ENCODE peak calls at places on chromosomes 1 and 21, in ten cellular contexts. B is ovary; J is stimulated activated CD8-positive, alpha-beta memory T cell treated with anti-CD3 and anti-CD28 coated beads, Interleukin-7, amount 100 ng/mL, for 1 hour; N is activated CD8-positive, alpha-beta memory T cell treated with anti-CD3 and anti-CD28 coated beads for 24 hours; T is central memory CD8-positive, alpha-beta T cell; C is DMS153; K is vagina; M is glutamatergic neuron; W is stimulated activated CD4-positive, alpha-beta T cell treated with anti-CD3 and anti-CD28 coated beads, Interleukin-4, amount 100 ng/mL, for 24 hours; L is activated CD4-positive, alpha-beta T cell treated with anti-CD3 and anti-CD28 coated beads, Interleukin-2, amount 50 U/mL, for 1 hour. D is an unnamed sample.
A peak's percentile ranks its signal among the peaks of the same experiment; 100 is the strongest.

GRCh38 chr1:175383239-175383638 is 190.7 kb upstream of the KIAA0040 start:
- DNase-seq in T (no peak), W (no peak), B (no peak), N (no peak), C (no peak), L (no peak), J (no peak), K (no peak), M (no peak), D (no peak)

GRCh38 chr1:156517746-156518145 is 17.2 kb upstream of the MEF2D start:
- DNase-seq in W (no peak), K (no peak), L (no peak), B (no peak), M (no peak), J (no peak), T (no peak), C (no peak), N (no peak), D (no peak)

GRCh38 chr1:3652538-3653285 is 396 bp downstream of the TP73 start:
- DNase-seq in M (peak; percentile 60), W (no peak), K (no peak), N (peak; percentile 64), T (no peak), C (no peak), J (no peak), L (no peak), B (no peak), D (no peak)

GRCh38 chr1:185646202-185646683 is 87.9 kb upstream of the HMCN1 start:
- DNase-seq in K (no peak), N (no peak), L (no peak), T (no peak), B (no peak), J (no peak), M (no peak), W (no peak), C (peak; percentile 90), D (peak; percentile 99)

GRCh38 chr1:27366411-27367159 is at the start of gene MAP3K6:
- DNase-seq in T (no peak), K (no peak), J (no peak), M (peak; percentile 73), W (peak; percentile 45), B (peak; percentile 84), N (peak; percentile 71), L (peak; percentile 17), C (peak; percentile 79), D (peak; percentile 23)

GRCh38 chr1:162145280-162145965 is 75.9 kb downstream of the NOS1AP start:
- DNase-seq in K (no peak), C (no peak), T (no peak), N (no peak), W (no peak), B (no peak), L (no peak), M (no peak), J (no peak), D (peak; percentile 62)

GRCh38 chr1:207805841-207806421 is 54.1 kb downstream of the CD46 start:
- DNase-seq in J (no peak), C (no peak), M (no peak), K (no peak), B (peak; percentile 51), N (no peak), L (no peak), T (no peak), W (no peak), D (peak; percentile 64)

GRCh38 chr1:7922301-7922700 is 18.3 kb downstream of the TNFRSF9 start:
- DNase-seq in C (no peak), B (no peak), L (no peak), W (no peak), J (no peak), T (no peak), K (no peak), M (no peak), N (no peak), D (peak; percentile 29)

GRCh38 chr1:92934395-92935378 is 26.6 kb downstream of the DIPK1A start:
- DNase-seq in B (no peak), C (peak; percentile 83), W (no peak), J (no peak), N (no peak), L (no peak), T (no peak), K (no peak), M (no peak), D (peak; percentile 98)

GRCh38 chr1:93178418-93178817 is 1.8 kb downstream of the TMED5 start:
- DNase-seq in K (no peak), M (no peak), B (no peak), C (no peak), N (no peak), T (no peak), J (no peak), L (no peak), W (no peak), D (no peak)

GRCh38 chr1:101262601-101263348 is 26.0 kb downstream of the S1PR1 start:
- DNase-seq in L (no peak), C (no peak), K (no peak), M (no peak), N (peak; percentile 35), B (no peak), T (no peak), J (no peak), W (no peak), D (no peak)

GRCh38 chr21:41393876-41394465 is 32.1 kb upstream of the MX1 start:
- DNase-seq in N (peak; percentile 35), M (no peak), C (no peak), K (peak; percentile 77), T (no peak), B (no peak), J (no peak), W (no peak), L (no peak), D (no peak)

GRCh38 chr1:241641748-241642592 is 1.8 kb upstream of the CHML start:
- DNase-seq in W (no peak), L (no peak), T (no peak), J (no peak), K (no peak), B (no peak), C (no peak), N (no peak), M (no peak), D (no peak)

GRCh38 chr1:232963366-232963765 is 13.0 kb downstream of the NTPCR start:
- DNase-seq in T (no peak), J (no peak), K (no peak), N (no peak), L (no peak), C (no peak), M (no peak), W (no peak), B (no peak), D (no peak)

GRCh38 chr1:200890818-200891773 is 3.6 kb upstream of the INAVA start:
- DNase-seq in W (no peak), N (no peak), K (no peak), C (no peak), J (no peak), B (no peak), M (peak; percentile 69), L (peak; percentile 19), T (no peak), D (no peak)

GRCh38 chr1:229114781-229115417 is 156.0 kb upstream of the RAB4A start:
- DNase-seq in L (no peak), C (no peak), K (no peak), J (no peak), B (peak; percentile 30), M (no peak), W (no peak), N (no peak), T (no peak), D (no peak)

GRCh38 chr1:116678732-116679090 is 11.2 kb upstream of the IGSF3 start:
- DNase-seq in J (no peak), K (no peak), W (no peak), C (no peak), B (no peak), M (no peak), T (no peak), N (no peak), L (no peak), D (no peak)

GRCh38 chr1:116373451-116374339 is 651 bp downstream of the ATP1A1 start:
- DNase-seq in K (no peak), W (peak; percentile 59), L (peak; percentile 51), B (peak; percentile 46), C (no peak), M (peak; percentile 73), T (peak; percentile 46), N (peak; percentile 83), J (no peak), D (no peak)

GRCh38 chr21:45056917-45057560 is 17.3 kb upstream of the ADARB1 start:
- DNase-seq in J (no peak), C (no peak), N (no peak), T (no peak), K (no peak), L (no peak), B (no peak), W (no peak), M (no peak), D (no peak)

GRCh38 chr1:216193839-216194443 is 229.3 kb downstream of the USH2A start:
- DNase-seq in M (no peak), K (no peak), J (no peak), L (no peak), C (peak; percentile 22), T (no peak), W (no peak), N (no peak), B (no peak), D (no peak)

GRCh38 chr1:94017155-94017829 is 103.7 kb downstream of the ABCA4 start:
- DNase-seq in C (no peak), N (no peak), K (no peak), L (no peak), W (no peak), T (no peak), M (no peak), J (no peak), B (no peak), D (no peak)

GRCh38 chr1:50080904-50081586 is 27.7 kb upstream of the ELAVL4 start:
- DNase-seq in L (no peak), C (peak; percentile 75), B (no peak), K (no peak), J (no peak), T (no peak), M (peak; percentile 40), N (no peak), W (no peak), D (no peak)

D was measured in astrocyte of the cerebellum.